ENCODE peak calls at places on chromosomes 3 and 15, in four cellular contexts. A is HepG2, C is WTC11, L is K562. F is an unnamed sample.

GRCh38 chr15:79617071-79617470 is 184.9 kb downstream of the MINAR1 start:
- DNase-seq in A (no peak), C (no peak), L (no peak), F (no peak)

GRCh38 chr15:90580541-90580940 is 50.8 kb downstream of the CRTC3 start:
- DNase-seq in A (no peak), C (no peak), L (no peak), F (no peak)

GRCh38 chr15:68818671-68819450 is 1.8 kb downstream of the ANP32A start:
- DNase-seq in A (peak; percentile 24), C (peak; percentile 56), L (peak; percentile 59), F (peak; percentile 33)

GRCh38 chr15:93488157-93488803 is 399.3 kb upstream of the RGMA start:
- DNase-seq in A (no peak), C (no peak), L (no peak), F (no peak)

GRCh38 chr15:70362911-70363310 is 265.2 kb upstream of the TLE3 start:
- DNase-seq in A (peak; percentile 17), C (peak; percentile 72), L (peak; percentile 27), F (peak; percentile 59)

GRCh38 chr3:64291956-64292355 is 66.7 kb upstream of the PRICKLE2 start:
- DNase-seq in A (no peak), C (no peak), L (no peak), F (no peak)

GRCh38 chr3:159978353-159978752 is 10.3 kb upstream of the IL12A start:
- DNase-seq in A (peak; percentile 80), C (no peak), L (no peak), F (no peak)

GRCh38 chr3:172557515-172558220 is 34.4 kb upstream of the TNFSF10 start:
- DNase-seq in A (peak; percentile 38), C (no peak), L (no peak), F (no peak)

GRCh38 chr3:184798120-184798519 is 13.8 kb upstream of the VPS8 start:
- DNase-seq in A (no peak), C (no peak), L (no peak), F (no peak)

GRCh38 chr15:60889506-60889905 is 339.6 kb downstream of the RORA start:
- DNase-seq in A (no peak), C (no peak), L (no peak), F (no peak)

GRCh38 chr15:54197995-54198394 is 219.8 kb downstream of the UNC13C start:
- DNase-seq in A (no peak), C (peak; percentile 14), L (no peak), F (no peak)

GRCh38 chr3:159764211-159765024 is 224.2 kb upstream of the IL12A start:
- DNase-seq in A (no peak), C (peak; percentile 62), L (no peak), F (peak; percentile 64)

GRCh38 chr15:80667895-80668430 is 27.1 kb upstream of the ABHD17C start:
- DNase-seq in A (no peak), C (no peak), L (no peak), F (no peak)

GRCh38 chr3:120420855-120421570 is 29.8 kb downstream of the FSTL1 start:
- DNase-seq in A (no peak), C (no peak), L (no peak), F (no peak)

GRCh38 chr3:4306091-4306490 is 2.9 kb downstream of the SETMAR start:
- DNase-seq in A (no peak), C (no peak), L (no peak), F (no peak)

GRCh38 chr15:101090460-101090853 is 161.4 kb downstream of the CHSY1 start:
- DNase-seq in A (no peak), C (no peak), L (no peak), F (no peak)

GRCh38 chr3:1527780-1528179 is 435.0 kb downstream of the CNTN6 start:
- DNase-seq in A (no peak), C (no peak), L (no peak), F (no peak)

GRCh38 chr3:172859035-172859434 is 108.5 kb downstream of the ECT2 start:
- DNase-seq in A (no peak), C (no peak), L (peak; percentile 26), F (no peak)

GRCh38 chr3:110886514-110886913 is 185.1 kb upstream of the NECTIN3 start:
- DNase-seq in A (no peak), C (no peak), L (no peak), F (no peak)

GRCh38 chr15:37059051-37059450 is 41.3 kb downstream of the MEIS2 start:
- DNase-seq in A (no peak), C (no peak), L (no peak), F (no peak)

GRCh38 chr15:86541540-86541939 is 461.9 kb downstream of the AGBL1 start:
- DNase-seq in A (no peak), C (no peak), L (no peak), F (no peak)

GRCh38 chr3:54271118-54271517 is 148.8 kb downstream of the CACNA2D3 start:
- DNase-seq in A (no peak), C (no peak), L (no peak), F (no peak)
- TF ChIP-seq ELF4 in A (no peak), C (no peak), L (no peak), F (no peak)

DNA sequence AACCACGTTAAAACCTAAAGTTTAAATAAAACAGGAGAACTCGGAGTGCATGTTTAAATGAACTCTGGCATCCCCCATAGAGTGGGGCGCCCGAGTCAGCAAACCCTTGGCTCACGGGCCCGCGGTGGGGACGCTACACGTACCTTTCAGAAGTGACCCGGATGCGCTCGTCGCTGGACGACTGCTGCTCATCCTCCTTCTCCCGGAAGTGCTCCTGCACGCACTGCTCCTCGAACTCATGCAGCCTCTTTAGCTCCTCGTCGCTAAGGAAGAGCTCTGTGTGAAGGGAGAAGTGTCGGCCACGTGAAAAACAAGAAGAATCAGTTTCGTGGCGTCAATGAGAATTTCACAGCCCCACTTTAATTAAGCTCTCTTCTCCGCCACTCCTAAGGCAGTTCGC is 34.6 kb upstream of the MTMR10 start:
- DNase-seq in A (no peak), C (no peak), L (peak; percentile 22), F (no peak)
- TF ChIP-seq ELF4 in A (no peak), C (no peak), L (no peak), F (no peak)

DNA sequence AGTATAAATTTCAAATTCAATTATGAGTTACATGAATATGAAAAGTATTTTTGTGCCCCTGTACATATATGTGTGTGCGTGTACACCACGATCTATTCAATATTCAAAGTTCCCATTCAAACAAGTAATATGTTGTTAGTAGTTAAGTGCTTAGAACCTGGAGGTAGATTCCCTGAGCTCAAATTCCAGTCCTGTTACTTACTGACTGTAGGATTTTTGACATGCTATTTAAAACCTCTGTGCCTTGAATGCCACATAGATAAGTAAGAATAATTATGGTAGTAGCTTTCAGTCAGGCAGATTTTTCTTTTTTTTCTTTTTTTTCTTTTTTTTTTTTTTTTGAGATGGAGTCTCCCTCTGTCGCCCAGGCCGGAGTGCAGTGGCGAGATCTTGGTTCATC is 53.3 kb upstream of the CMSS1 start:
- DNase-seq in A (no peak), C (no peak), L (no peak), F (no peak)
- TF ChIP-seq ELF4 in A (no peak), C (no peak), L (no peak), F (no peak)

DNA sequence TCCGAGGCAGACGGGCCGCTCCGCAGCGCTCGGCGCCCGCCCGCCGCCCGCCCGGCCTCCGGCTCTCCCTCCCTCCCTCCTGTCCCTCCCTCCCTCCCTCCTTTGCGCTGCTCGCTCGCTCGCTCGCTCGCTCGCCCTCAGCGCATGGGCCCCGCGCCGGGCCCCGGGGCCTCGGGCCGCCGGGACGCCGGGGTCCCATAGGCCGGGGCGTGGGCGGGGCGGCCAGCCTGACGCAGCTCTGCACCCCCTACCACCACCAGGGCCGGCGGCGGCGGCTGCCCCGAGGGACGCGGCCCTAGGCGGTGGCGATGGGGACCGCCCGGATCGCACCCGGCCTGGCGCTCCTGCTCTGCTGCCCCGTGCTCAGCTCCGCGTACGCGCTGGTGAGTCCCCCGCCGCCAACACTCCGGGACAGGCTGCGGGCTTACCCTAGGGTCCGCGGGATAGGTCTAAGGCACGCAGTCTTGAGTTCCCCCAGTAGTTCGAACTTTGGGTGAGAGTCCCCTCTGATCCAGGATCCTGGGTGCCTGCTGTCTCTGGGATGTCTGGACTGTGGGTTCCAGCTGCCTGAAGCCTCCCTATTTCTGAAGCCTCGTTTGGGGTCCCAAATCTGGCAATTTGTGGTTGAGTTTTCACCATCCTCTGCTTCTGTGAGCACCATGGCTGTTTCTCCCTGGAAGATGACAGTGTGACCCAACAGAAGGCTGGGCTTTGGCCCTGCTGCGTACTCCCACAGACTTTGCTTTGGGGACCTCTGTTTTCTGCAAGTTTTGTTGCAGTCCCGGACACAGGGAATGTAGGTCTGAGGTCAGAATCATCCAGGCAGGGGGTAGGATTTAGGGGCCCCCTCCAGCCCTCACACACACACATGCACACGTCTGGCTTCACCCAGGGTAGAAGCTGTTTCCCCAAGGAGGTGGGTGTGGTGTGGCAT is 6.0 kb downstream of the PTH1R start:
- DNase-seq in A (no peak), C (no peak), L (no peak), F (peak; percentile 63)
- TF ChIP-seq ELF4 in A (no peak), C (no peak), L (no peak), F (no peak)

DNA sequence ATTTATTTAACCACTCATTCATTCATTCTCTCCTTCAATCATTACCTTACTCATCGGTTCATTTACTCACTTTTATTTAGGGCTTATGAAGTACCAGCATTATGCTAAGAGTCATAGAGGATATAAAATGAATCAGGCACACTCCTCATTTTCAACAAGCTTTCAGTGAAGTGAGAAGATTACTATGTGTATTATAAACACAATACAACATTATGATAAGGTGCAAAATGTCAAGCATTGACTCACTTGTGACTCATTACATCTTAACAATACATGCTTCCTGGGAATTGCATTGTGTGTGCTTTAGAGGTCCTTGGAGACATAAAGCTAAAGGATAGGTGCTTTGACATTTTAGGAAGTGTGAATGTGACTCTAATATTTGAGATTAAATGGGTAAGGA is 60.4 kb downstream of the PLAAT1 start:
- DNase-seq in A (no peak), C (no peak), L (no peak), F (no peak)
- TF ChIP-seq ELF4 in A (no peak), C (no peak), L (no peak), F (no peak)

GRCh38 chr3:132788299-132788698 is 66.1 kb upstream of the NPHP3 start:
- DNase-seq in A (no peak), C (no peak), L (no peak), F (no peak)
- TF ChIP-seq ELF4 in A (no peak), C (no peak), L (no peak), F (no peak)

DNA sequence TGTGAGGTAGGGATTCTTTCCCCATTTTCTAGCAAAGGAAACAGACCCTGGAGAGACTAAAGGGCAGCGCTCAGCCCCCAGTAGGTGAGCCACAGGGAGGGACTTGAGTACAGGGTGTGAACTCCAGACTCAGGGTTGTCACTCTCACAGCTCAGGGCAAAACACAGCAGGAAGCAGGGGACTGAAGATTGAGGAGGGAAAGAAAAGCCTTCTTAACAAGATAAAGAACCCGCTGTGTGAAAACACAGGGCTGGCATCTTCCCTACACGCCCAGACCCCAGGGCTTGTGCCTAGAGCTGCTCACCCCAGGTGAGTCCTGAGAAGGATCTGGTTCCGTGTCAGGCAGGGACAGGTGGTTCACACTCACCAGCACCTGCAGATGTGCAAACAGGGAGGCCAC is 59.6 kb downstream of the ABTB1 start:
- DNase-seq in A (no peak), C (peak; percentile 39), L (no peak), F (no peak)
- TF ChIP-seq ELF4 in A (no peak), C (no peak), L (no peak), F (no peak)

GRCh38 chr3:124246949-124247348 is 255.0 kb upstream of the ROPN1 start:
- DNase-seq in A (peak; percentile 43), C (peak; percentile 21), L (peak; percentile 10), F (peak; percentile 42)
- TF ChIP-seq ELF4 in A (no peak), C (no peak), L (no peak), F (no peak)

F was measured in HEK293T.